ENCODE peak calls at places on chromosome 9, in four cellular contexts. J is sigmoid colon, Y is lower lobe of right lung, S is colonic mucosa. B is an unnamed sample.

GRCh38 chr9:130276121-130276520 is 10.6 kb downstream of the HMCN2 start:
- DNase-seq in J (peak; percentile 48), Y (no peak), S (no peak), B (no peak)

GRCh38 chr9:131834721-131835120 is 94.8 kb upstream of the RAPGEF1 start:
- DNase-seq in J (no peak), Y (no peak), S (no peak), B (no peak)

GRCh38 chr9:131656356-131657030 is 83.4 kb downstream of the RAPGEF1 start:
- DNase-seq in J (peak; percentile 83), Y (peak; percentile 93), S (peak; percentile 50), B (peak; percentile 89)

GRCh38 chr9:18424132-18424531 is 49.8 kb upstream of the ADAMTSL1 start:
- DNase-seq in J (no peak), Y (no peak), S (no peak), B (no peak)

GRCh38 chr9:118595719-118596305 is 773.4 kb downstream of the BRINP1 start:
- DNase-seq in J (peak; percentile 66), Y (no peak), S (no peak), B (no peak)

GRCh38 chr9:99509900-99510299 is 287.8 kb downstream of the SEC61B start:
- DNase-seq in J (no peak), Y (no peak), S (no peak), B (no peak)

GRCh38 chr9:4298255-4299005 is 1.4 kb downstream of the GLIS3 start:
- DNase-seq in J (peak; percentile 70), Y (peak; percentile 50), S (peak; percentile 70), B (peak; percentile 73)

GRCh38 chr9:36119476-36119875 is 17.1 kb upstream of the GLIPR2 start:
- DNase-seq in J (no peak), Y (no peak), S (no peak), B (no peak)

GRCh38 chr9:98861881-98862501 is 54.5 kb downstream of the GALNT12 start:
- DNase-seq in J (peak; percentile 83), Y (no peak), S (no peak), B (no peak)

GRCh38 chr9:95981741-95982390 is 106.4 kb downstream of the ERCC6L2 start:
- DNase-seq in J (no peak), Y (no peak), S (no peak), B (no peak)

GRCh38 chr9:137070906-137071275 is 534 bp upstream of the SAPCD2 start:
- DNase-seq in J (no peak), Y (no peak), S (no peak), B (no peak)

GRCh38 chr9:95092321-95093072 is 225.0 kb downstream of the FANCC start:
- DNase-seq in J (peak; percentile 72), Y (no peak), S (no peak), B (no peak)

GRCh38 chr9:35669331-35670145 is 4.2 kb upstream of the CA9 start:
- DNase-seq in J (no peak), Y (no peak), S (peak; percentile 94), B (no peak)

GRCh38 chr9:22039258-22039657 is 30.2 kb upstream of the CDKN2B start:
- DNase-seq in J (no peak), Y (no peak), S (no peak), B (no peak)

GRCh38 chr9:124428751-124429529 is 13.7 kb upstream of the PSMB7 start:
- DNase-seq in J (peak; percentile 62), Y (no peak), S (no peak), B (no peak)

GRCh38 chr9:78578016-78578555 is 281.2 kb downstream of the PSAT1 start:
- DNase-seq in J (no peak), Y (no peak), S (no peak), B (no peak)

GRCh38 chr9:91834740-91835139 is 115.3 kb downstream of the ROR2 start:
- DNase-seq in J (no peak), Y (no peak), S (no peak), B (no peak)

GRCh38 chr9:127423591-127423933 is 620 bp upstream of the ZNF79 start:
- DNase-seq in J (no peak), Y (no peak), S (no peak), B (no peak)

GRCh38 chr9:132434875-132435274 is 24.9 kb downstream of the CFAP77 start:
- DNase-seq in J (no peak), Y (no peak), S (no peak), B (no peak)

GRCh38 chr9:114906922-114907571 is 23.3 kb downstream of the TNFSF8 start:
- DNase-seq in J (no peak), Y (no peak), S (no peak), B (no peak)

GRCh38 chr9:118529210-118529609 is 825.0 kb downstream of the TLR4 start:
- DNase-seq in J (no peak), Y (no peak), S (no peak), B (no peak)

GRCh38 chr9:129451089-129451656 is 169.7 kb downstream of the C9orf50 start:
- DNase-seq in J (peak; percentile 73), Y (no peak), S (no peak), B (no peak)

GRCh38 chr9:72665421-72665820 is 144.0 kb downstream of the TMC1 start:
- DNase-seq in J (no peak), Y (no peak), S (no peak), B (no peak)

GRCh38 chr9:71663216-71663615 is 105.1 kb downstream of the CEMIP2 start:
- DNase-seq in J (no peak), Y (no peak), S (no peak), B (no peak)

GRCh38 chr9:79829566-79830347 is 258.0 kb downstream of the TLE4 start:
- DNase-seq in J (no peak), Y (no peak), S (no peak), B (no peak)

GRCh38 chr9:38681747-38682227 is 38.1 kb downstream of the FAM240B start:
- DNase-seq in J (no peak), Y (no peak), S (no peak), B (no peak)

GRCh38 chr9:134800791-134801339 is 79.7 kb upstream of the FCN2 start:
- DNase-seq in J (no peak), Y (no peak), S (no peak), B (no peak)

GRCh38 chr9:3963266-3964019 is 336.4 kb downstream of the GLIS3 start:
- DNase-seq in J (peak; percentile 67), Y (no peak), S (peak; percentile 28), B (no peak)

GRCh38 chr9:108056083-108056804 is 566.7 kb upstream of the KLF4 start:
- DNase-seq in J (no peak), Y (no peak), S (no peak), B (no peak)

GRCh38 chr9:91452844-91453243 is 29.2 kb upstream of the NFIL3 start:
- DNase-seq in J (no peak), Y (no peak), S (no peak), B (no peak)

GRCh38 chr9:99433555-99433954 is 211.5 kb downstream of the SEC61B start:
- DNase-seq in J (no peak), Y (peak; percentile 68), S (no peak), B (peak; percentile 70)

GRCh38 chr9:108803666-108804065 is 52.1 kb downstream of the ACTL7B start:
- DNase-seq in J (no peak), Y (no peak), S (no peak), B (no peak)

GRCh38 chr9:4048441-4048840 is 251.4 kb downstream of the GLIS3 start:
- DNase-seq in J (no peak), Y (no peak), S (no peak), B (no peak)

GRCh38 chr9:80874276-80874675 is 815.1 kb downstream of the TLE1 start:
- DNase-seq in J (no peak), Y (no peak), S (no peak), B (no peak)

GRCh38 chr9:5025416-5025815 is 40.3 kb downstream of the JAK2 start:
- DNase-seq in J (no peak), Y (no peak), S (no peak), B (no peak)

GRCh38 chr9:31103836-31104235 is 1280.6 kb upstream of the ACO1 start:
- DNase-seq in J (no peak), Y (no peak), S (no peak), B (no peak)

GRCh38 chr9:105873851-105874250 is 179.5 kb downstream of the TMEM38B start:
- DNase-seq in J (no peak), Y (no peak), S (no peak), B (no peak)

GRCh38 chr9:122418016-122418415 is 47.2 kb downstream of the PTGS1 start:
- DNase-seq in J (no peak), Y (no peak), S (no peak), B (no peak)

GRCh38 chr9:122420315-122420714 is 49.5 kb downstream of the PTGS1 start:
- DNase-seq in J (no peak), Y (no peak), S (no peak), B (no peak)
- H3K9me3 ChIP-seq in J (no peaks in the 10 kb centered on the region), Y (peaks cover 7% of the 10 kb centered on the region), S (no peaks in the 10 kb centered on the region), B (peaks cover 3% of the 10 kb centered on the region)

GRCh38 chr9:74236857-74237256 is 260.3 kb upstream of the RORB start:
- DNase-seq in J (no peak), Y (no peak), S (no peak), B (no peak)
- H3K9me3 ChIP-seq in J (no peaks in the 10 kb centered on the region), Y (no peaks in the 10 kb centered on the region), S (no peaks in the 10 kb centered on the region), B (peaks cover 5% of the 10 kb centered on the region)

DNA sequence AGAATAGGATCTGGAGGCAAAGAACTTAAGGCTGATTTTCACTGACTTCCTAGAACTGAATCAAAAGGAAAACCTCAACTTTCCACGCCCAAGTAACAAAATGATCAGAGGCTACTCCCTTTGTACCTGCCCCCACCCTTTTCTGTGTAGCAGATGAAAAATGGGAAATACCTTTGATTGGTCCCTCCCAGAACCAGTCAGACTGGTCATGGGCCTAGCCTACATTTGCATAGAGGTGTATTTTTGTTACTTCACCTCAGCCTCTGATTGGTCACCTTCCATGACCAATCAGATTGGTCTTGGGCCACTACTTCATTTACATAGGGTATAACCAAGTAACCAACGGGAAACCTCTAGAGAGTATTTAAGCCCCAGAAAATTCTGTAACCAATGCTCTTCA is 1553.5 kb upstream of the C9orf72 start:
- DNase-seq in J (no peak), Y (no peak), S (no peak), B (no peak)
- H3K9me3 ChIP-seq in J (no peaks in the 10 kb centered on the region), Y (peaks cover 6% of the 10 kb centered on the region), S (no peaks in the 10 kb centered on the region), B (no peaks in the 10 kb centered on the region)

GRCh38 chr9:133787749-133788015 is 49.5 kb upstream of the SARDH start:
- DNase-seq in J (no peak), Y (no peak), S (peak; percentile 76), B (no peak)

GRCh38 chr9:133785753-133786370 is 47.7 kb upstream of the SARDH start:
- DNase-seq in J (no peak), Y (no peak), S (no peak), B (no peak)

GRCh38 chr9:133784731-133785561 is 46.8 kb upstream of the SARDH start:
- DNase-seq in J (no peak), Y (no peak), S (no peak), B (no peak)

GRCh38 chr9:133786936-133787748 is 49.0 kb upstream of the SARDH start:
- DNase-seq in J (no peak), Y (no peak), S (no peak), B (no peak)

DNA sequence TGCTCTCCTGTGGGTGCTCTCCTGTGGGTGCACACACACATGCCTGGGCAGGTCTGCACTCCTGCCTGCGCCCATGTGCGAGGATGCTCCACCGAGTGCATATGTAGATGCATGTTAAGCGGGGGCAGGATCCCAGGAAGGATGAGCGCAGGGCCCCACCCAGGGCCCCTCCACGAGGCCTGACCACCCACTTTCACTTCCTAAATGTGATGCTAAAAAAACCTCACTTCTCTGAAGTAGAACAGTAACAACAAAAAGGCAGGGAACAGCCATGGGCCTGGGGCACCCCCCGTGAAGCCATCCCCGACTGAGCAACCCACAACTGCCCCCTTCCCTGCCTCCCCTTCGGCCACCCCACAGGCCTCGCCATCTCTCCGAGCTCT is 48.2 kb upstream of the SARDH start:
- DNase-seq in J (no peak), Y (no peak), S (no peak), B (no peak)
- H3K9me3 ChIP-seq in J (no peaks in the 10 kb centered on the region), Y (no peaks in the 10 kb centered on the region), S (no peaks in the 10 kb centered on the region), B (no peaks in the 10 kb centered on the region)